ENCODE peak calls at places on chromosomes 16 and 17, in five cellular contexts. J is heart left ventricle, U is astrocyte of the cerebellum, G is sigmoid colon, V is HL-60. T is an unnamed sample.

GRCh38 chr17:60390881-60391418 is 983 bp downstream of the USP32 start:
- DNase-seq in V (no peak), J (peak; percentile 39), U (no peak), G (no peak), T (peak; percentile 47)

GRCh38 chr17:79834575-79835469 is 4.4 kb downstream of the CBX4 start:
- DNase-seq in V (no peak), G (no peak), J (no peak), U (no peak), T (peak; percentile 47)

GRCh38 chr17:4853195-4853762 is 20.1 kb downstream of the MINK1 start:
- DNase-seq in G (no peak), U (no peak), J (no peak), V (no peak), T (no peak)

GRCh38 chr17:63698886-63699637 is 863 bp downstream of the LIMD2 start:
- DNase-seq in U (no peak), V (peak; percentile 68), G (peak; percentile 78), J (peak; percentile 71), T (peak; percentile 76)

GRCh38 chr17:65749479-65749878 is 188.0 kb upstream of the AXIN2 start:
- DNase-seq in V (no peak), U (no peak), J (no peak), G (no peak), T (no peak)

GRCh38 chr16:87918866-87919680 is 17.3 kb downstream of the CA5A start:
- DNase-seq in V (no peak), U (no peak), J (peak; percentile 47), G (no peak), T (peak; percentile 24)

GRCh38 chr17:15456972-15457722 is 10.3 kb downstream of the CDRT4 start:
- DNase-seq in V (no peak), J (peak; percentile 57), U (peak; percentile 90), G (peak; percentile 95), T (peak; percentile 29)

GRCh38 chr16:87264634-87265033 is 52.6 kb downstream of the C16orf95 start:
- DNase-seq in J (no peak), U (no peak), V (no peak), G (no peak), T (no peak)

GRCh38 chr17:6427284-6427781 is 7.6 kb downstream of the AIPL1 start:
- DNase-seq in G (no peak), V (peak; percentile 23), J (no peak), U (peak; percentile 41), T (peak; percentile 27)

GRCh38 chr17:6713130-6713917 is at the start of gene SLC13A5:
- DNase-seq in U (no peak), V (no peak), G (no peak), J (no peak), T (no peak)

GRCh38 chr16:65285128-65286120 is 163.6 kb upstream of the CDH11 start:
- DNase-seq in V (no peak), J (peak; percentile 76), G (no peak), U (no peak), T (no peak)

GRCh38 chr17:2068589-2069051 is 13.7 kb downstream of the HIC1 start:
- DNase-seq in V (no peak), U (no peak), G (no peak), J (no peak), T (no peak)

GRCh38 chr17:12512712-12513355 is 152.9 kb upstream of the MYOCD start:
- DNase-seq in J (no peak), V (no peak), G (no peak), U (no peak), T (no peak)

GRCh38 chr17:82407255-82407654 is 10.9 kb upstream of the HEXD start:
- DNase-seq in U (peak; percentile 15), V (no peak), G (no peak), J (peak; percentile 67), T (no peak)

GRCh38 chr17:30369995-30370394 is 8.7 kb upstream of the CPD start:
- DNase-seq in J (no peak), V (no peak), U (no peak), G (no peak), T (no peak)

GRCh38 chr17:38911081-38911730 is 14.2 kb upstream of the LASP1NB start:
- DNase-seq in J (no peak), U (no peak), V (no peak), G (peak; percentile 52), T (no peak)

GRCh38 chr16:11016993-11017392 is 72.6 kb downstream of the CLEC16A start:
- DNase-seq in J (peak; percentile 84), V (no peak), G (no peak), U (no peak), T (peak; percentile 67)

GRCh38 chr17:72931163-72931562 is 161.3 kb downstream of the SLC39A11 start:
- DNase-seq in J (no peak), U (no peak), G (no peak), V (no peak), T (no peak)

GRCh38 chr17:9959377-9959981 is 54.4 kb upstream of the RCVRN start:
- DNase-seq in J (peak; percentile 28), G (no peak), V (no peak), U (peak; percentile 34), T (no peak)

GRCh38 chr16:14248791-14249190 is 177.7 kb downstream of the MRTFB start:
- DNase-seq in V (no peak), U (no peak), J (no peak), G (no peak), T (no peak)

GRCh38 chr17:42387663-42388380 is 420 bp downstream of the STAT3 start:
- DNase-seq in V (peak; percentile 72), U (no peak), J (peak; percentile 61), G (peak; percentile 80), T (peak; percentile 59)

GRCh38 chr16:75023019-75023418 is 24.2 kb downstream of the ZNRF1 start:
- DNase-seq in G (no peak), J (no peak), V (no peak), U (no peak), T (no peak)

GRCh38 chr16:74698220-74698619 is 2.4 kb downstream of the MLKL start:
- DNase-seq in G (no peak), U (no peak), J (no peak), V (no peak), T (no peak)

GRCh38 chr17:74429604-74430384 is 2.1 kb upstream of the GPRC5C start:
- DNase-seq in G (no peak), V (no peak), J (no peak), U (no peak), T (peak; percentile 74)

GRCh38 chr17:67477687-67478086 is 100.6 kb downstream of the PITPNC1 start:
- DNase-seq in G (no peak), V (no peak), J (no peak), U (no peak), T (no peak)

GRCh38 chr17:39916918-39917317 is 1.5 kb downstream of the GSDMB start:
- DNase-seq in J (no peak), U (no peak), V (no peak), G (no peak), T (no peak)

GRCh38 chr17:11618861-11619566 is 20.7 kb downstream of the DNAH9 start:
- DNase-seq in V (no peak), U (no peak), G (no peak), J (peak; percentile 56), T (no peak)

GRCh38 chr16:9072806-9073341 is 18.6 kb upstream of the HAPSTR1 start:
- DNase-seq in J (no peak), G (no peak), U (peak; percentile 92), V (no peak), T (no peak)
- H3K4me3 ChIP-seq in J (no peak overlapping the region), G (no peak overlapping the region), U (no peak overlapping the region), V (no peak overlapping the region), T (no peak overlapping the region)

GRCh38 chr17:8138672-8139371 is 13.4 kb downstream of the PER1 start:
- DNase-seq in U (peak; percentile 96), G (peak; percentile 98), J (peak; percentile 94), V (peak; percentile 57), T (peak; percentile 96)

GRCh38 chr17:8141741-8142140 is 10.5 kb downstream of the PER1 start:
- DNase-seq in V (no peak), G (peak; percentile 71), J (no peak), U (no peak), T (peak; percentile 48)

GRCh38 chr17:8141046-8141445 is 11.2 kb downstream of the PER1 start:
- DNase-seq in J (no peak), U (no peak), V (no peak), G (peak; percentile 75), T (peak; percentile 49)

GRCh38 chr17:8140058-8140412 is 12.2 kb downstream of the PER1 start:
- DNase-seq in J (no peak), G (peak; percentile 78), V (no peak), U (no peak), T (no peak)

GRCh38 chr17:8140413-8141029 is 11.7 kb downstream of the PER1 start:
- DNase-seq in J (no peak), V (no peak), G (peak; percentile 72), U (no peak), T (no peak)
- H3K4me3 ChIP-seq in J (no peak overlapping the region), V (no peak overlapping the region), G (no peak overlapping the region), U (no peak overlapping the region), T (no peak overlapping the region)

GRCh38 chr17:44987194-44987882 is 19.2 kb upstream of the C1QL1 start:
- DNase-seq in J (no peak), U (no peak), V (no peak), G (no peak), T (no peak)
- H3K4me3 ChIP-seq in J (no peak overlapping the region), U (no peak overlapping the region), V (no peak overlapping the region), G (peak overlapping the region; percentile 7), T (no peak overlapping the region)

DNA sequence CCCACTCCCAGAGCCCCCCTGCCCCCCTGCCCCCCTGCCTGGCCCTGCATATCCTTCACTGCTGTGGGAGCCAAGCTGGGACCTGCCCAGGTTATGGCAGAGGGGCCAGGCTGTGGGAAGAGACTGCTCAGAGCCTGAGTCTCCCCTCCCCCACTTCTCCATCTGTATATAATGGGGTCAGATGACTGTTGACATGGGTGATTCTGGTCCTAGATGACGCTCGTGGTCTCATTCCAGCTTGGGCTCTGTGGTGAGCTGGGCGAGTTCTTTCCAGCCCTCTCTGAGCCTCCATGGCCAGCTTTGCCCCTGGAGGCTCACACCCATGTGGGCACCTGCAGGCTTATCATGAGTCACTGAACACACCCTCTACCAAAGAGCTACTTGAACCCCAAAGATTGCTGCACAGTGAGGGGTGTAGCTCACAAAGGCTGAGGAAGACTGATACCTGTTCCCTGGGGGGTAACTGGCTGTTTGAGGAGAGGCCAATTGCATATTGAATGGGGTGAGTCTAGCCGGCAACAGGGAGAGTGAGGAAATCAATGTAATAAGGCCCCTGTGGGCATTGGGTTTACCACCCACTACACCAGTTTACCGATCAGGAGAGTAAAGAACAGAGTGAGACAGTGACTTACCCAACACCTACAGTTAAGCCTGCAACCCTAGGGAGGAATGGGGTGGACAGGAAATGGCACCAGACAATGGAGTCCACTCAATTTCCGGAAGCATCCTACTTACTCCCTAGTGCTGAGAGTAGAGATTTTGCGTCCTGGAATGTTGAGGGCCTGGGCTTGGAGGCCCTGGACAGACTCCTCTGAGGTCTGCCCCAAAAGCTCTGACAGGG is 4.2 kb upstream of the SREBF1 start:
- DNase-seq in G (no peak), V (no peak), U (no peak), J (no peak), T (peak; percentile 65)
- H3K4me3 ChIP-seq in G (peak overlapping the region; percentile 55), V (peak overlapping the region; percentile 45), U (no peak overlapping the region), J (peak overlapping the region; percentile 53), T (no peak overlapping the region)

GRCh38 chr17:57916925-57917858 is 38.0 kb downstream of the CUEDC1 start:
- DNase-seq in V (no peak), U (no peak), J (peak; percentile 55), G (no peak), T (no peak)
- H3K4me3 ChIP-seq in V (no peak overlapping the region), U (no peak overlapping the region), J (no peak overlapping the region), G (no peak overlapping the region), T (no peak overlapping the region)

GRCh38 chr16:15652293-15653001 is 2.4 kb downstream of the NDE1 start:
- DNase-seq in J (no peak), V (no peak), G (no peak), U (no peak), T (no peak)
- H3K4me3 ChIP-seq in J (no peak overlapping the region), V (no peak overlapping the region), G (no peak overlapping the region), U (no peak overlapping the region), T (no peak overlapping the region)

GRCh38 chr17:503449-503700 is 150.8 kb upstream of the RPH3AL start:
- DNase-seq in J (no peak), G (no peak), U (no peak), V (no peak), T (no peak)
- H3K4me3 ChIP-seq in J (peak overlapping the region; percentile 17), G (no peak overlapping the region), U (no peak overlapping the region), V (no peak overlapping the region), T (no peak overlapping the region)